ENCODE peak calls at places on chromosomes 11 and 22, in six cellular contexts. V, M, X, H, N and R are unnamed samples.

GRCh38 chr22:39947488-39948216 is 12.5 kb upstream of the TMA7B start:
- DNase-seq in V (no peak), M (no peak), X (no peak), H (no peak), N (no peak), R (no peak)

GRCh38 chr11:79173615-79174014 is 267.2 kb downstream of the TENM4 start:
- DNase-seq in V (no peak), M (peak; percentile 17), X (no peak), H (peak; percentile 17), N (no peak), R (no peak)

GRCh38 chr11:2558402-2558801 is 113.6 kb downstream of the KCNQ1 start:
- DNase-seq in V (peak; percentile 6), M (no peak), X (peak; percentile 46), H (no peak), N (peak; percentile 46), R (no peak)

GRCh38 chr11:114316980-114317675 is 20.9 kb downstream of the NNMT start:
- DNase-seq in V (no peak), M (no peak), X (peak; percentile 80), H (peak; percentile 73), N (no peak), R (no peak)

GRCh38 chr11:126029805-126030204 is 32.9 kb downstream of the CDON start:
- DNase-seq in V (no peak), M (no peak), X (no peak), H (no peak), N (no peak), R (no peak)

GRCh38 chr11:76823481-76824028 is 37.2 kb upstream of the ACER3 start:
- DNase-seq in V (no peak), M (peak; percentile 99), X (no peak), H (peak; percentile 83), N (no peak), R (peak; percentile 61)

GRCh38 chr11:5941951-5942350 is at the start of gene OR56A3:
- DNase-seq in V (no peak), M (no peak), X (no peak), H (no peak), N (no peak), R (no peak)

GRCh38 chr22:21945453-21946261 is 7.0 kb downstream of the PPM1F start:
- DNase-seq in V (no peak), M (no peak), X (no peak), H (no peak), N (peak; percentile 66), R (no peak)

GRCh38 chr22:17707526-17707925 is 66.7 kb downstream of the BID start:
- DNase-seq in V (no peak), M (no peak), X (no peak), H (peak; percentile 45), N (no peak), R (no peak)

GRCh38 chr22:50577987-50578775 is at the start of gene CPT1B:
- DNase-seq in V (peak; percentile 70), M (no peak), X (no peak), H (peak; percentile 35), N (no peak), R (no peak)

GRCh38 chr11:62860835-62861563 is 19.7 kb upstream of the SLC3A2 start:
- DNase-seq in V (no peak), M (no peak), X (no peak), H (no peak), N (peak; percentile 27), R (no peak)

GRCh38 chr11:95776859-95777258 is 12.7 kb downstream of the FAM76B start:
- DNase-seq in V (no peak), M (no peak), X (no peak), H (no peak), N (no peak), R (no peak)

GRCh38 chr11:7892059-7892699 is 38.9 kb downstream of the OR10A6 start:
- DNase-seq in V (no peak), M (peak; percentile 17), X (no peak), H (peak; percentile 75), N (no peak), R (no peak)

GRCh38 chr11:2708151-2708581 is 8.4 kb upstream of the KCNQ1OT1 start:
- DNase-seq in V (peak; percentile 40), M (no peak), X (peak; percentile 87), H (peak; percentile 67), N (peak; percentile 53), R (no peak)

DNA sequence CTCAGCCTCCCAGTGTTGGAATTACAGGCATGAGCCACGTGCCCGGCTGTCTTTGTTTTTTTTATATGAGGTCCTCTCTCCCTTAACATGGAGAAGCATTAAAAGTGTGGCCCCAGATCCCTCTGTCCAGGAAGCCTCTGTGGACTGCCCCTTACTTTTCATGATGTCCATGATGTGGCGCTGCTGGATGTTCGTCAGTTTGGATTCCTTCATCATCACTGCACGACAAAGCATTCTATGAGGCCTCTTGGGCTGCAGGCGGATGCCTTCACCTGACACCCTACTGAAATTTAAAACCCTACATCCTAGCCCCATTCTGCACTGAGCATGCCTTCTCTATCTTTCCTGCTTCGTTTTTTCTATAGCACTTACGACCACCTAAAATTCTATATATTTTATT is 2.1 kb downstream of the C22orf23 start:
- DNase-seq in V (no peak), M (no peak), X (no peak), H (no peak), N (no peak), R (no peak)
- TF ChIP-seq CTCF in V (no peak), M (no peak), X (no peak), H (no peak), N (no peak), R (no peak)

DNA sequence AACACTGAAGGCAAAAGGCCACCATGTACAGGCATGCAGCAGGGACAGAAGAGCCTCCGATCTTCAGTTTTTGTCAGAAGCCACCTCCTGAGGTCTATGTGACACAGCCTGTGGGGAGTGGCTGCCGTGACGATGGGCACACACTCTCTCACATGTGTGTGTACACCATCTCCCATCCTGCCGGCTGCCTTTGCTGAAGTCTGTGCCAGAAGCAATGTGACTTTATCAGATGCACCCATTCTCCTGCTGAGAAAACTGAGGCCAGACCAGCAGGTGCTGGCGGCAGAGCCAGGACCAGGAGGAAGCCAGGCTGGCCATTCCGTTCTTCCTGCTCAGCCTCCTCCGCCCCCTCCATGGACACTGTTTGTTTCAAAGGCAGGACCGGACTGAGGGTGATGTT is 16.7 kb downstream of the SHANK2 start:
- DNase-seq in V (no peak), M (no peak), X (peak; percentile 50), H (no peak), N (peak; percentile 45), R (no peak)
- H3K4me3 ChIP-seq in V (no peak overlapping the region), M (no peak overlapping the region), X (no peak overlapping the region), H (no peak overlapping the region), N (no peak overlapping the region), R (no peak overlapping the region)

GRCh38 chr22:41193829-41194228 is 11.3 kb upstream of the L3MBTL2 start:
- DNase-seq in V (no peak), M (no peak), X (no peak), H (no peak), N (no peak), R (no peak)

GRCh38 chr22:41191467-41191866 is 13.6 kb upstream of the L3MBTL2 start:
- DNase-seq in V (no peak), M (no peak), X (peak; percentile 8), H (no peak), N (no peak), R (no peak)

GRCh38 chr22:41201146-41201545 is 4.0 kb upstream of the L3MBTL2 start:
- DNase-seq in V (no peak), M (no peak), X (no peak), H (no peak), N (no peak), R (no peak)

GRCh38 chr22:41197808-41198585 is 7.1 kb upstream of the L3MBTL2 start:
- DNase-seq in V (peak; percentile 52), M (peak; percentile 27), X (no peak), H (no peak), N (no peak), R (no peak)

GRCh38 chr22:41197046-41197807 is 7.9 kb upstream of the L3MBTL2 start:
- DNase-seq in V (peak; percentile 87), M (peak; percentile 59), X (peak; percentile 88), H (peak; percentile 50), N (peak; percentile 94), R (no peak)
- TF ChIP-seq CTCF in V (peak; percentile 29), M (no peak), X (no peak), H (peak; percentile 14), N (peak; percentile 39), R (no peak)

GRCh38 chr11:14359573-14360031 is 619 bp upstream of the RRAS2 start:
- DNase-seq in V (no peak), M (peak; percentile 26), X (no peak), H (no peak), N (no peak), R (no peak)
- H3K4me3 ChIP-seq in V (peak overlapping the region; percentile 82), M (peak overlapping the region; percentile 98), X (peak overlapping the region; percentile 90), H (no peak overlapping the region), N (peak overlapping the region; percentile 80), R (peak overlapping the region; percentile 60)